ENCODE peak calls at places on chromosomes 16 and 17, in nine cellular contexts. C, Y, Z, P, V, O, Q, S and J are unnamed samples.

GRCh38 chr16:2148714-2149629 is 547 bp downstream of the RAB26 start:
- DNase-seq in C (no peak), Y (no peak), Z (no peak), P (no peak), V (peak), O (peak), Q (peak), S (no peak), J (no peak)

GRCh38 chr17:72515291-72516065 is 394.7 kb downstream of the SOX9 start:
- DNase-seq in C (no peak), Y (no peak), Z (no peak), P (no peak), V (no peak), O (no peak), Q (no peak), S (no peak), J (no peak)

GRCh38 chr16:17367932-17368331 is 102.8 kb downstream of the XYLT1 start:
- DNase-seq in C (no peak), Y (no peak), Z (no peak), P (no peak), V (no peak), O (no peak), Q (peak), S (no peak), J (no peak)

GRCh38 chr16:81443688-81444447 is 740 bp upstream of the CMIP start:
- DNase-seq in C (no peak), Y (no peak), Z (no peak), P (no peak), V (no peak), O (peak), Q (peak), S (peak), J (no peak)

GRCh38 chr17:68197091-68197996 is 50.5 kb upstream of the AMZ2 start:
- DNase-seq in C (no peak), Y (no peak), Z (no peak), P (no peak), V (peak), O (no peak), Q (peak), S (no peak), J (no peak)

GRCh38 chr17:9468937-9469336 is 106.7 kb downstream of the STX8 start:
- DNase-seq in C (no peak), Y (no peak), Z (no peak), P (no peak), V (no peak), O (no peak), Q (no peak), S (no peak), J (no peak)

GRCh38 chr17:62661337-62661736 is 33.9 kb downstream of the MRC2 start:
- DNase-seq in C (no peak), Y (no peak), Z (no peak), P (no peak), V (no peak), O (no peak), Q (no peak), S (no peak), J (no peak)

GRCh38 chr16:6684076-6684673 is 648.5 kb upstream of the RBFOX1 start:
- DNase-seq in C (no peak), Y (no peak), Z (no peak), P (no peak), V (no peak), O (peak), Q (peak), S (peak), J (no peak)

GRCh38 chr16:66947302-66948033 is 12.2 kb downstream of the CES2 start:
- DNase-seq in C (no peak), Y (peak), Z (no peak), P (peak), V (peak), O (peak), Q (peak), S (peak), J (peak)

GRCh38 chr16:3971261-3971660 is 90.7 kb upstream of the CREBBP start:
- DNase-seq in C (no peak), Y (no peak), Z (no peak), P (no peak), V (no peak), O (no peak), Q (no peak), S (no peak), J (no peak)

GRCh38 chr17:17381438-17382059 is 78.4 kb downstream of the NT5M start:
- DNase-seq in C (no peak), Y (no peak), Z (no peak), P (no peak), V (no peak), O (no peak), Q (no peak), S (no peak), J (no peak)

GRCh38 chr16:19167710-19168172 is 299 bp upstream of the SYT17 start:
- DNase-seq in C (no peak), Y (no peak), Z (no peak), P (no peak), V (peak), O (peak), Q (peak), S (peak), J (no peak)

GRCh38 chr17:79944821-79945391 is 90.8 kb downstream of the TBC1D16 start:
- DNase-seq in C (no peak), Y (no peak), Z (no peak), P (peak), V (no peak), O (no peak), Q (no peak), S (no peak), J (no peak)

GRCh38 chr17:7579839-7580630 is 597 bp downstream of the CD68 start:
- DNase-seq in C (no peak), Y (no peak), Z (no peak), P (no peak), V (peak), O (no peak), Q (no peak), S (no peak), J (no peak)

GRCh38 chr16:58508671-58509251 is 6.6 kb upstream of the SETD6 start:
- DNase-seq in C (no peak), Y (no peak), Z (no peak), P (no peak), V (no peak), O (no peak), Q (no peak), S (no peak), J (no peak)

GRCh38 chr16:49838361-49838638 is 17.6 kb downstream of the ZNF423 start:
- DNase-seq in C (no peak), Y (no peak), Z (no peak), P (no peak), V (no peak), O (no peak), Q (no peak), S (no peak), J (no peak)

GRCh38 chr16:27188633-27189032 is 14.7 kb upstream of the KDM8 start:
- DNase-seq in C (no peak), Y (no peak), Z (no peak), P (no peak), V (no peak), O (no peak), Q (no peak), S (no peak), J (no peak)